ENCODE peak calls at places on chromosomes 11 and 22, in four cellular contexts. G, L, X and Y are unnamed samples.

GRCh38 chr22:29315286-29316195 is at the start of gene RASL10A:
- DNase-seq in L (no peak), X (no peak), G (no peak), Y (no peak)

GRCh38 chr11:128095459-128096096 is 491.8 kb downstream of the ETS1 start:
- DNase-seq in G (peak; percentile 45), L (peak; percentile 48), X (no peak), Y (peak; percentile 24)

GRCh38 chr11:128503231-128503991 is 83.9 kb downstream of the ETS1 start:
- DNase-seq in L (peak; percentile 87), X (no peak), G (no peak), Y (no peak)

GRCh38 chr11:1573077-1573846 is 1.2 kb upstream of the DUSP8 start:
- DNase-seq in L (no peak), X (peak; percentile 74), G (peak; percentile 53), Y (no peak)

GRCh38 chr11:94771390-94771789 is 3.2 kb downstream of the AMOTL1 start:
- DNase-seq in X (peak; percentile 73), L (no peak), G (no peak), Y (no peak)

GRCh38 chr22:32904044-32904443 is 102.5 kb downstream of the TIMP3 start:
- DNase-seq in X (peak; percentile 71), L (peak; percentile 36), G (peak; percentile 29), Y (no peak)

GRCh38 chr11:66570117-66570825 is 1.9 kb upstream of the CTSF start:
- DNase-seq in L (no peak), X (no peak), G (no peak), Y (no peak)

GRCh38 chr11:110128161-110128560 is 35.0 kb downstream of the ZC3H12C start:
- DNase-seq in G (no peak), L (peak; percentile 50), X (no peak), Y (peak; percentile 53)

GRCh38 chr11:34366522-34366921 is 8.7 kb upstream of the ABTB2 start:
- DNase-seq in L (peak; percentile 28), G (peak; percentile 79), X (no peak), Y (no peak)

GRCh38 chr22:35842954-35843353 is 125.3 kb downstream of the APOL5 start:
- DNase-seq in G (peak; percentile 73), L (peak; percentile 54), X (no peak), Y (no peak)

GRCh38 chr22:41782316-41782715 is 18.2 kb upstream of the CCDC134 start:
- DNase-seq in X (no peak), L (no peak), G (no peak), Y (no peak)

GRCh38 chr11:86904001-86904400 is 51.2 kb downstream of the FZD4 start:
- DNase-seq in X (no peak), G (no peak), L (no peak), Y (no peak)

GRCh38 chr11:129974237-129974636 is 28.4 kb downstream of the PRDM10 start:
- DNase-seq in X (no peak), L (no peak), G (no peak), Y (no peak)

GRCh38 chr22:41305646-41306045 is 4.3 kb downstream of the ZC3H7B start:
- DNase-seq in L (peak; percentile 27), X (no peak), G (peak; percentile 24), Y (no peak)

GRCh38 chr11:75428989-75429640 is 3.9 kb downstream of the KLHL35 start:
- DNase-seq in X (peak; percentile 61), G (no peak), L (no peak), Y (no peak)

GRCh38 chr11:46896719-46897406 is 21.5 kb downstream of the LRP4 start:
- DNase-seq in G (peak; percentile 68), X (no peak), L (peak; percentile 40), Y (no peak)

GRCh38 chr11:81913793-81914192 is 819.9 kb downstream of the FAM181B start:
- DNase-seq in G (no peak), X (no peak), L (no peak), Y (no peak)
- TF ChIP-seq CTCF in G (no peak), X (no peak), L (no peak), Y (no peak)

DNA sequence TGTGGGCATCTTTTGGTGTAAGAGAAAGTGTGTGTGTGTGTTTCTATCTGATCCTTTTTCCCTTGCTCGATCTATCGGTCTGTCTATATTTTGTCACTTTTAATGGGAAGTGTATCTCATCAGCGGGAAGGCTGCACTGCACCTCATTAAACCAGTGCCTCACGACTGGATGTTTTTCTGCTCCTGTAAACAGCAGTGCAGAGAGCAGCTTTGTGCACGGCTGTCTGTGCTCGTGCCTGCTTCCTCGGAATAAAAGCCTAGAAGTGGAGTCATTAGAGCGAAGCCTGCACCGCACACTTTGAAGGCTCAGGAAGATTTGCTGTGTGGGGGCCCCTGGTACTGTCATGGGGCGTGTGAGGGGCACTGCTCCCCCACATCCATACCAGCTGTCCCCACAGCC is 27.0 kb upstream of the PARVG start:
- DNase-seq in X (no peak), G (no peak), L (no peak), Y (no peak)
- TF ChIP-seq CTCF in X (no peak), G (no peak), L (no peak), Y (no peak)

DNA sequence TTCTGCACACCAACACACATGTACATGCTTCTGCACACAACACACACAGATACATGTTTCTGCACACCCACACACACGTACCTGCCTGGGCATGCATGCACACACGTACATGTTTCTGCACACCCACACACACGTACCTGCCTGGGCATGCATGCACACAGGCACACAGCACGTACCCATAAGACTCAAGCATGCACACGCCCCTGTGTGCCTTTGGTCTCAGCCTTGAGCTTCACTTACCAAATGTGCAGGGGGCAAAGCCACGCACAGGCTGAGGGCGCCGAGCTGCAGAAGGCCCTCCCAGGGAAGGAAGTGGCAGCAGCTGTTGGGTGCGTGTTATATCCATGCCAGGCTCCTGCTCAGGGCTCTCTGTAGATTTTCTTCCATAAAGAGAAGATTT is 34.7 kb upstream of the SMIM38 start:
- DNase-seq in X (no peak), G (no peak), L (no peak), Y (no peak)
- TF ChIP-seq CTCF in X (no peak), G (no peak), L (no peak), Y (no peak)

GRCh38 chr11:74311352-74311926 is at the start of gene P4HA3:
- DNase-seq in X (peak; percentile 81), L (peak; percentile 46), G (peak; percentile 64), Y (no peak)
- TF ChIP-seq CTCF in X (no peak), L (no peak), G (peak; percentile 29), Y (no peak)

GRCh38 chr11:85826096-85826855 is 15.3 kb upstream of the SYTL2 start:
- DNase-seq in L (peak; percentile 44), G (peak; percentile 58), X (no peak), Y (no peak)
- TF ChIP-seq CTCF in L (peak; percentile 71), G (peak; percentile 60), X (peak; percentile 28), Y (peak; percentile 70)

GRCh38 chr11:3135491-3136440 is 29.3 kb downstream of the OSBPL5 start:
- DNase-seq in L (no peak), X (peak; percentile 61), G (no peak), Y (no peak)
- TF ChIP-seq CTCF in L (no peak), X (no peak), G (no peak), Y (no peak)

GRCh38 chr11:43709689-43710088 is 29.2 kb downstream of the HSD17B12 start:
- DNase-seq in G (no peak), L (no peak), X (no peak), Y (no peak)

GRCh38 chr11:43712676-43713075 is 32.1 kb downstream of the HSD17B12 start:
- DNase-seq in G (no peak), L (peak; percentile 81), X (no peak), Y (no peak)

GRCh38 chr11:43706631-43707030 is 26.1 kb downstream of the HSD17B12 start:
- DNase-seq in L (no peak), G (no peak), X (no peak), Y (no peak)

DNA sequence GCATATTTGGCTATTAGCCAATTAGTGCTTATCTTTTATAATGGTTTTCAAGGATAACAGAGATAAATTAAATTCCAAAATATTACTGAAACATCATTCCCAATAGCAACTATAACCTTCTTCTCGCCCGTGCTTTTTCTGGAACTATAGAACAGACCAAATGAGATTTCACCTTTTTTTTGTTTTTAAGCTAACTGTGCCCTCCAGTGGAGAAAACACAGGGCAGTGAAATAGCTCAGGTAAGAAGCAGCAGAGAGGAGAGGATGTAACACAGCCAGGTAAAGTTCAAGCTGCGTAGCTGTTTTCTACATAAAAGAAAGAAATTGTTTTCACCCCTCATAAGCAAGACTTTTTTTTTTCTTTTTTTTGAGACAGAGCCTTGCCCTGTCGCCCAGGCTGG is 28.2 kb downstream of the HSD17B12 start:
- DNase-seq in G (no peak), L (peak; percentile 17), X (no peak), Y (no peak)
- TF ChIP-seq CTCF in G (peak; percentile 15), L (peak; percentile 38), X (no peak), Y (no peak)

GRCh38 chr11:3086114-3086513 is 28.9 kb upstream of the CARS1 start:
- DNase-seq in G (no peak), L (no peak), X (no peak), Y (no peak)
- TF ChIP-seq CTCF in G (no peak), L (no peak), X (no peak), Y (no peak)

GRCh38 chr22:21593406-21594232 is 26.1 kb downstream of the UBE2L3 start:
- DNase-seq in X (no peak), L (no peak), G (peak; percentile 31), Y (no peak)
- TF ChIP-seq CTCF in X (peak; percentile 6), L (peak; percentile 29), G (peak; percentile 21), Y (no peak)

DNA sequence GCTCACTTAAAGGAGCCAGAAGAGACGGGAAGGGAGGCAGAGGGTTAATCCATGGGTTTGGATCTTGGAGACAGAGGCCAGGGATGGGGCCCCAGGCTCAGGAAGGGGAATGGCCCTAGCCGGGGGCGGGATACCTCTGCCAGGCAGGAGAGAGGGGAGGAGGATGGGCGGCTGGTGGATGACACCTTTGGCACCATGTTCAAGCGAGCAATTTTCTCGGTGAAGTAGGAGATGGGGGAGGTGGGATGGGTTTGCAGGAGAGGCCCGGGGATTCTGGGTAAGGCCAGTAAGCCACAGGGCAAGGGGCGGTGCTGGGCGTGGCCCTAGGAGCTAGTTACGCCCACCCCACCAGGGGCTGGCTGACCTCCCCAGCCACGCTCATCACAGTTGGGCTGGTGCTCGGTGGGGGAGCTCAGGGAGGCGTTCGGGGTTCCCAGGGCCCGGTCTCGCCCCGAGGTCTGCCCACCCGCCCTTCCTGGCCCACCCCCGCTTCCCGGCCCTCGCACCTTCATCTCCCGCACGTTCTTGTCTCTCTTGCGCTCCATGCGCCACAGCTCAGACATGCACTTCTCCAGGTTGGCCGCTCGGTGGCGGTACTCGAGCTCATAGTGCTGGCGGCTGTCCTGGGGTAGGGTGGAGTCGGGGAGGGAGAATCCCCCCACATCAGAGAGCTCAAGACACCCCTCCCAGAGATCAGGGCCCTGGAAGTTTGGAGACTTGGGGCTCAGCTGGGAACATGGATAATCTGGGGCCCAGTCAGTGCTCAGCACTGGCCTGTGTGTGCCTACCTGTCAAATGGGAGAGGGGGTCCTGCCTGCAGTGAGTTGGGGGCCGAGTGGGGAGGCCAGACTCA is 12.7 kb downstream of the BAIAP2L2 start:
- DNase-seq in L (peak; percentile 29), X (no peak), G (no peak), Y (no peak)
- TF ChIP-seq CTCF in L (peak; percentile 60), X (no peak), G (no peak), Y (peak; percentile 39)